ENCODE peak calls at places on chromosomes 16 and 17, in nine cellular contexts. I is body of pancreas; M is Calu3; X is T-helper 17 cell; O is activated T-cell treated with anti-CD3 and anti-CD28 coated beads for 48 hours; W is GM18507; Z is SK-MEL-5; H is stimulated activated CD4-positive, alpha-beta T cell treated with anti-CD3 and anti-CD28 coated beads, Interleukin-1b, Interleukin-23, amount 100 ng/mL, for 1 hour; A is upper lobe of right lung. P is an unnamed sample.

GRCh38 chr17:63988741-63989621 is 9.2 kb upstream of the PRR29 start:
- DNase-seq in I (peak), M (no peak), X (no peak), O (no peak), W (no peak), Z (no peak), H (no peak), A (peak), P (no peak)

GRCh38 chr17:77440571-77440981 is 299.8 kb downstream of the SEC14L1 start:
- DNase-seq in I (no peak), M (no peak), X (no peak), O (no peak), W (no peak), Z (peak), H (no peak), A (no peak), P (no peak)

GRCh38 chr17:10172241-10172741 is 26.1 kb downstream of the GAS7 start:
- DNase-seq in I (no peak), M (no peak), X (no peak), O (no peak), W (no peak), Z (no peak), H (no peak), A (no peak), P (no peak)

GRCh38 chr17:49401971-49402491 is 12.7 kb downstream of the PHB1 start:
- DNase-seq in I (no peak), M (no peak), X (no peak), O (no peak), W (no peak), Z (peak), H (no peak), A (no peak), P (no peak)

GRCh38 chr17:47877368-47878034 is 18.5 kb upstream of the SP2 start:
- DNase-seq in I (no peak), M (no peak), X (no peak), O (no peak), W (no peak), Z (no peak), H (no peak), A (no peak), P (no peak)

GRCh38 chr16:67926181-67926742 is 5.4 kb downstream of the CTRL start:
- DNase-seq in I (peak), M (no peak), X (no peak), O (no peak), W (no peak), Z (peak), H (no peak), A (no peak), P (no peak)

GRCh38 chr17:73231363-73231762 is 30.3 kb downstream of the CPSF4L start:
- DNase-seq in I (no peak), M (no peak), X (no peak), O (no peak), W (no peak), Z (peak), H (no peak), A (no peak), P (no peak)

GRCh38 chr16:50251375-50252081 is 14.8 kb upstream of the ADCY7 start:
- DNase-seq in I (no peak), M (no peak), X (no peak), O (no peak), W (no peak), Z (no peak), H (no peak), A (no peak), P (no peak)

GRCh38 chr17:50345443-50346312 is at the start of gene XYLT2:
- DNase-seq in I (peak), M (peak), X (peak), O (peak), W (peak), Z (peak), H (peak), A (peak), P (peak)

GRCh38 chr16:84272740-84273320 is 21.8 kb upstream of the WFDC1 start:
- DNase-seq in I (no peak), M (no peak), X (no peak), O (no peak), W (no peak), Z (no peak), H (no peak), A (no peak), P (no peak)

GRCh38 chr16:67893791-67894399 is 841 bp downstream of the PSKH1 start:
- DNase-seq in I (no peak), M (no peak), X (no peak), O (no peak), W (no peak), Z (no peak), H (no peak), A (no peak), P (no peak)

GRCh38 chr17:72567774-72568173 is 447.0 kb downstream of the SOX9 start:
- DNase-seq in I (no peak), M (no peak), X (no peak), O (no peak), W (no peak), Z (no peak), H (no peak), A (no peak), P (no peak)

GRCh38 chr17:80862341-80862969 is 129.2 kb upstream of the CHMP6 start:
- DNase-seq in I (no peak), M (no peak), X (no peak), O (no peak), W (no peak), Z (no peak), H (no peak), A (no peak), P (no peak)

GRCh38 chr16:19118938-19119431 is 5.2 kb downstream of the ITPRIPL2 start:
- DNase-seq in I (peak), M (peak), X (no peak), O (peak), W (no peak), Z (peak), H (no peak), A (no peak), P (no peak)

GRCh38 chr17:46977348-46977747 is 1.7 kb downstream of the RPRML start:
- DNase-seq in I (peak), M (peak), X (no peak), O (no peak), W (no peak), Z (peak), H (no peak), A (no peak), P (no peak)